ENCODE peak calls at places on chromosomes 12 and 14, in six cellular contexts. D is endothelial cell of umbilical vein, X is HepG2, V is A549, I is GM12878, G is K562. H is an unnamed sample.

GRCh38 chr12:119678459-119678858 is 10.5 kb downstream of the PRKAB1 start:
- DNase-seq in V (no peak), D (no peak), X (no peak), I (no peak), G (no peak), H (no peak)

GRCh38 chr12:88726806-88727722 is 146.8 kb upstream of the KITLG start:
- DNase-seq in G (no peak), D (no peak), V (no peak), X (no peak), I (no peak), H (no peak)

GRCh38 chr12:1935700-1936378 is 17.4 kb upstream of the CACNA2D4 start:
- DNase-seq in D (no peak), X (no peak), G (no peak), I (no peak), V (no peak), H (no peak)

GRCh38 chr14:94128216-94128839 is 1.1 kb downstream of the IFI27L2 start:
- DNase-seq in I (no peak), V (no peak), G (no peak), D (no peak), X (no peak), H (no peak)

GRCh38 chr14:34199585-34199984 is 248.7 kb upstream of the EGLN3 start:
- DNase-seq in I (no peak), G (no peak), D (no peak), X (no peak), V (no peak), H (no peak)

GRCh38 chr14:104919993-104920315 is 4.7 kb upstream of the PLD4 start:
- DNase-seq in G (no peak), I (no peak), D (no peak), V (no peak), X (no peak), H (no peak)

GRCh38 chr14:61197416-61197815 is 83.7 kb downstream of the TMEM30B start:
- DNase-seq in X (no peak), G (no peak), I (no peak), V (no peak), D (no peak), H (no peak)

GRCh38 chr12:44247588-44247987 is 411.7 kb downstream of the TMEM117 start:
- DNase-seq in G (no peak), X (no peak), I (no peak), D (no peak), V (no peak), H (peak; percentile 8)

GRCh38 chr12:65603428-65604351 is 220.6 kb upstream of the HMGA2 start:
- DNase-seq in D (peak; percentile 82), G (no peak), X (no peak), V (peak; percentile 48), I (no peak), H (no peak)

GRCh38 chr12:113329022-113329790 is 5.7 kb downstream of the SLC8B1 start:
- DNase-seq in I (no peak), X (no peak), G (no peak), D (peak; percentile 20), V (no peak), H (no peak)

GRCh38 chr14:80264698-80265097 is 53.4 kb upstream of the DIO2 start:
- DNase-seq in G (no peak), V (no peak), X (no peak), I (no peak), D (no peak), H (no peak)

GRCh38 chr14:50475460-50475859 is 56.9 kb downstream of the MAP4K5 start:
- DNase-seq in X (peak; percentile 52), G (no peak), V (no peak), I (no peak), D (no peak), H (no peak)

GRCh38 chr14:67683821-67684220 is 9.4 kb upstream of the VTI1B start:
- DNase-seq in G (no peak), V (no peak), I (no peak), X (no peak), D (no peak), H (no peak)

GRCh38 chr12:103182299-103182698 is 224.8 kb downstream of the ASCL1 start:
- DNase-seq in X (no peak), G (no peak), V (no peak), I (no peak), D (no peak), H (no peak)

GRCh38 chr14:82052778-82053177 is 519.1 kb upstream of the SEL1L start:
- DNase-seq in X (no peak), G (no peak), V (no peak), I (no peak), D (no peak), H (no peak)

GRCh38 chr12:55935742-55936151 is 4.8 kb downstream of the DGKA start:
- DNase-seq in I (no peak), G (no peak), D (no peak), V (no peak), X (no peak), H (no peak)

GRCh38 chr14:90894241-90894640 is 78.0 kb upstream of the TTC7B start:
- DNase-seq in D (no peak), X (no peak), V (no peak), I (no peak), G (no peak), H (no peak)

GRCh38 chr12:84201976-84202375 is 710.6 kb downstream of the SLC6A15 start:
- DNase-seq in V (no peak), X (no peak), I (no peak), D (no peak), G (no peak), H (no peak)
- TF ChIP-seq MAX in V (no peak), X (no peak), I (no peak), D (no peak), G (no peak), H (no peak)

GRCh38 chr12:40156031-40156764 is 50.3 kb upstream of the SLC2A13 start:
- DNase-seq in D (no peak), V (no peak), X (no peak), G (no peak), I (no peak), H (no peak)
- TF ChIP-seq MYC in D (no peak), V (no peak), X (no peak), G (no peak), I (no peak), H (no peak)

GRCh38 chr14:59026086-59026485 is 162.4 kb upstream of the DAAM1 start:
- DNase-seq in G (no peak), X (no peak), I (no peak), V (no peak), D (no peak), H (no peak)

GRCh38 chr14:59020382-59020781 is 168.1 kb upstream of the DAAM1 start:
- DNase-seq in V (no peak), I (no peak), D (peak; percentile 35), X (no peak), G (no peak), H (peak; percentile 21)

GRCh38 chr14:59018460-59018859 is 170.0 kb upstream of the DAAM1 start:
- DNase-seq in V (no peak), I (no peak), G (no peak), D (no peak), X (no peak), H (no peak)

GRCh38 chr14:59018978-59019377 is 169.5 kb upstream of the DAAM1 start:
- DNase-seq in X (no peak), I (no peak), D (no peak), V (no peak), G (no peak), H (peak; percentile 4)

GRCh38 chr14:59022144-59022543 is 166.3 kb upstream of the DAAM1 start:
- DNase-seq in V (no peak), X (no peak), D (no peak), I (no peak), G (no peak), H (no peak)
- TF ChIP-seq MAX in V (no peak), X (no peak), D (no peak), I (no peak), G (no peak), H (no peak)

DNA sequence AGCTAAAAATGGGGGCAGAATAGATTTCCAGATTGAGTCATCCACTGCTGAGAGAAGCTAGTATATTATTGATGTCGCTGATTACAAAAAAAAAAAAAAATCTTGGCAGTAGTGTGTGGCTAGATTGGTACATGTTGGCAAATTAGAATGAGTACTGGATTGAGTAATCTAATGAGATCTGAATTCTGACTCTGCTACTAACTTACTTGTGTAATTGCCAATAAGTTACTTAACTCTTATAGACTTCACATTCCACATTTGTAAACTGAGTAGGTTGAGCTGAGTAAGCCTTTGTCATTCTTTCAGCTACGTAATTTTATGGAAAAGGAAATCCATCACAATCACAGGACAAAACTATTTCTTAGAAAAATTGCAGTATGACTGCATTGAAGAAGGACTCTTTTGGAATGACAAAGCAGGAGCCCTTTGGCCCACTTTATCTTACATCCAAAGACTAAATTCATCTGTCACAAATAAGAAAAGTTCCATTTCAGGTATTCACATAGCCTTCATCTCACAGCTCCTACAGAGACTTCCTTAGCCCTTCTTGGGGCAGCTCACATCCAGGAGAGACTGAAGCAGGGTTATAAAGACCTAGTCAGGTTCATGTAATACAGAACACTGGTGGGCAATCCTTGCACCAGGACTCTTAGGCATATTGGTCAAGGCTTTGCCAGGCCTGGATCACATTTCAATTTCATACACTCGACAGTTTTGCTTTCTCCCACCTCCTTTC is 197.3 kb upstream of the CPNE8 start:
- DNase-seq in G (no peak), D (no peak), I (no peak), V (no peak), X (no peak), H (no peak)
- TF ChIP-seq MYC in G (no peak), D (no peak), I (no peak), V (no peak), X (no peak), H (no peak)